ENCODE peak calls at places on chromosomes 2 and 18, in seven cellular contexts. W is EH; G is GM10248; T is activated CD4-positive, CD25-positive, alpha-beta regulatory T cell treated with anti-CD3 and anti-CD28 coated beads, Interleukin-2, amount 50 U/mL, for 72 hours; H is NCI-H1092 treated with DMSO at 0.1 percent for 48 hours; O is dermis blood vessel endothelial cell; N is HT1080. X is an unnamed sample.

GRCh38 chr2:75476778-75477177 is 84.0 kb downstream of the EVA1A start:
- DNase-seq in W (peak; percentile 83), O (no peak), N (peak; percentile 73), G (no peak), H (no peak), T (no peak), X (no peak)

GRCh38 chr2:127423476-127423840 is 5.2 kb downstream of the PROC start:
- DNase-seq in H (peak; percentile 14), G (no peak), W (peak; percentile 23), T (no peak), N (no peak), O (peak; percentile 21), X (no peak)

GRCh38 chr2:163656622-163657021 is 79.2 kb downstream of the FIGN start:
- DNase-seq in W (no peak), O (peak; percentile 25), T (no peak), H (no peak), G (no peak), N (no peak), X (no peak)

GRCh38 chr18:12766986-12767433 is 64.2 kb downstream of the PSMG2 start:
- DNase-seq in T (no peak), G (no peak), W (no peak), N (no peak), O (no peak), H (no peak), X (no peak)

GRCh38 chr2:138267161-138267901 is 234.2 kb upstream of the SPOPL start:
- DNase-seq in W (peak; percentile 88), G (no peak), T (no peak), O (peak; percentile 74), N (peak; percentile 79), H (no peak), X (no peak)

GRCh38 chr2:203436496-203436895 is 98.6 kb downstream of the RAPH1 start:
- DNase-seq in W (no peak), H (no peak), G (no peak), O (no peak), T (no peak), N (no peak), X (no peak)

GRCh38 chr2:95074663-95075439 is 46.8 kb downstream of the MRPS5 start:
- DNase-seq in N (no peak), H (no peak), W (no peak), T (peak; percentile 64), O (no peak), G (no peak), X (peak; percentile 91)

GRCh38 chr2:138827426-138828054 is 47.4 kb upstream of the NXPH2 start:
- DNase-seq in O (peak; percentile 79), G (peak; percentile 34), T (no peak), N (peak; percentile 24), W (peak; percentile 63), H (peak; percentile 50), X (peak; percentile 56)

GRCh38 chr2:2868065-2868464 is 509.6 kb downstream of the EIPR1 start:
- DNase-seq in T (no peak), H (no peak), W (no peak), O (no peak), N (no peak), G (no peak), X (no peak)

GRCh38 chr2:71856709-71857525 is 290.7 kb downstream of the CYP26B1 start:
- DNase-seq in N (no peak), G (no peak), H (no peak), W (peak; percentile 43), O (peak; percentile 49), T (no peak), X (no peak)

GRCh38 chr2:134070281-134070731 is 183.6 kb upstream of the MGAT5 start:
- DNase-seq in T (no peak), O (no peak), N (peak; percentile 86), W (peak; percentile 78), H (no peak), G (no peak), X (no peak)

GRCh38 chr18:49050462-49050861 is 99.7 kb upstream of the SMAD7 start:
- DNase-seq in N (no peak), W (peak; percentile 17), H (no peak), O (peak; percentile 28), T (no peak), G (no peak), X (no peak)

GRCh38 chr2:207240649-207241048 is 74.9 kb upstream of the KLF7 start:
- DNase-seq in O (no peak), N (peak; percentile 50), G (no peak), T (no peak), W (no peak), H (no peak), X (no peak)

GRCh38 chr2:85937069-85937439 is 48.3 kb upstream of the ST3GAL5 start:
- DNase-seq in G (no peak), O (no peak), W (no peak), T (no peak), H (no peak), N (no peak), X (no peak)

GRCh38 chr18:78977627-78978271 is 1.9 kb upstream of the SALL3 start:
- DNase-seq in W (no peak), T (no peak), G (no peak), N (no peak), O (no peak), H (no peak), X (no peak)

GRCh38 chr2:6759689-6760088 is 106.0 kb downstream of the CMPK2 start:
- DNase-seq in G (no peak), W (no peak), N (no peak), O (no peak), T (no peak), H (no peak), X (no peak)

GRCh38 chr2:205654878-205655601 is 27.3 kb upstream of the NRP2 start:
- DNase-seq in N (peak; percentile 70), H (no peak), O (no peak), T (no peak), W (peak; percentile 90), G (no peak), X (no peak)

GRCh38 chr18:42178381-42179080 is 223.5 kb downstream of the PIK3C3 start:
- DNase-seq in O (no peak), G (no peak), T (no peak), N (no peak), H (no peak), W (no peak), X (no peak)

GRCh38 chr2:111157071-111157661 is 36.5 kb downstream of the BCL2L11 start:
- DNase-seq in N (no peak), H (no peak), G (no peak), T (no peak), O (no peak), W (no peak), X (peak; percentile 20)

GRCh38 chr18:11064106-11064505 is 85.3 kb downstream of the PIEZO2 start:
- DNase-seq in W (no peak), H (no peak), G (no peak), N (no peak), O (peak; percentile 50), T (no peak), X (no peak)

GRCh38 chr2:179825494-179825893 is 35.9 kb downstream of the ZNF385B start:
- DNase-seq in H (no peak), T (no peak), W (peak; percentile 6), G (no peak), N (peak; percentile 38), O (no peak), X (no peak)

GRCh38 chr2:71788186-71788525 is 334.8 kb downstream of the DYSF start:
- DNase-seq in T (no peak), N (no peak), W (peak; percentile 27), G (no peak), O (no peak), H (no peak), X (no peak)

GRCh38 chr18:71028285-71028762 is 739.5 kb downstream of the SOCS6 start:
- DNase-seq in W (no peak), O (no peak), H (no peak), N (peak; percentile 46), T (no peak), G (no peak), X (no peak)

GRCh38 chr18:43789234-43790000 is 512.1 kb upstream of the SYT4 start:
- DNase-seq in W (no peak), O (no peak), T (no peak), G (no peak), N (no peak), H (peak; percentile 88), X (no peak)

GRCh38 chr2:46229134-46230063 is 67.8 kb upstream of the EPAS1 start:
- DNase-seq in W (no peak), H (no peak), T (no peak), G (peak; percentile 63), O (peak; percentile 75), N (peak; percentile 94), X (no peak)

GRCh38 chr2:134193006-134193405 is 60.9 kb upstream of the MGAT5 start:
- DNase-seq in N (peak; percentile 72), G (no peak), O (no peak), H (no peak), T (no peak), W (peak; percentile 76), X (no peak)

GRCh38 chr2:132564065-132564464 is 105.9 kb downstream of the LYPD1 start:
- DNase-seq in H (no peak), T (no peak), W (no peak), G (no peak), N (no peak), O (no peak), X (no peak)

GRCh38 chr18:23573948-23574431 is 12.3 kb downstream of the NPC1 start:
- DNase-seq in N (peak; percentile 83), W (peak; percentile 74), H (no peak), T (peak; percentile 42), O (peak; percentile 67), G (no peak), X (no peak)

GRCh38 chr2:199457147-199458016 is at the start of gene SATB2:
- DNase-seq in H (peak; percentile 70), N (peak; percentile 80), T (no peak), O (peak; percentile 24), W (peak; percentile 83), G (peak; percentile 34), X (no peak)

GRCh38 chr2:191051825-191052778 is 38.1 kb upstream of the STAT1 start:
- DNase-seq in W (peak; percentile 68), T (no peak), N (peak; percentile 68), G (peak; percentile 41), O (peak; percentile 73), H (peak; percentile 37), X (peak; percentile 65)